ENCODE peak calls at places on chromosomes 5 and 9, in nine cellular contexts. A is Panc1, V is colonic mucosa, Q is pancreas, B is WTC11, P is AG10803, K is AG09309, N is ovary, D is GM20000. U is an unnamed sample.
A peak's percentile ranks its signal among the peaks of the same experiment; 100 is the strongest.

GRCh38 chr5:137304227-137304874 is 194.8 kb downstream of the SPOCK1 start:
- DNase-seq in V (peak; percentile 81), N (no peak), A (no peak), Q (peak; percentile 95), B (no peak), P (no peak), D (no peak), K (no peak), U (no peak)

GRCh38 chr5:172902497-172903472 is 56.4 kb upstream of the RPL26L1 start:
- DNase-seq in P (peak; percentile 96), B (peak; percentile 64), A (no peak), N (peak; percentile 93), D (no peak), Q (peak; percentile 83), K (peak; percentile 92), V (peak; percentile 60), U (no peak)

GRCh38 chr9:129750010-129750409 is 2.8 kb downstream of the PTGES start:
- DNase-seq in Q (no peak), B (no peak), V (no peak), D (no peak), K (no peak), A (no peak), N (no peak), P (peak; percentile 58), U (no peak)

GRCh38 chr5:108101816-108102215 is 280.1 kb downstream of the FBXL17 start:
- DNase-seq in N (no peak), A (no peak), B (no peak), V (no peak), P (no peak), Q (no peak), K (no peak), D (no peak), U (no peak)

GRCh38 chr5:61346511-61346910 is 14.5 kb downstream of the ZSWIM6 start:
- DNase-seq in B (no peak), V (no peak), D (no peak), A (no peak), K (no peak), N (no peak), Q (no peak), P (peak; percentile 42), U (no peak)

GRCh38 chr9:14269911-14270310 is 44.0 kb downstream of the NFIB start:
- DNase-seq in Q (no peak), V (no peak), N (no peak), K (no peak), P (no peak), D (no peak), A (no peak), B (no peak), U (no peak)

GRCh38 chr5:65144136-65144871 is 337.4 kb downstream of the ADAMTS6 start:
- DNase-seq in K (no peak), N (no peak), P (no peak), V (no peak), B (no peak), D (no peak), Q (no peak), A (no peak), U (no peak)

GRCh38 chr5:108655750-108656450 is 91.8 kb upstream of the FER start:
- DNase-seq in P (peak; percentile 76), A (no peak), N (no peak), K (peak; percentile 58), Q (no peak), D (no peak), B (no peak), V (no peak), U (no peak)

GRCh38 chr9:99018653-99019052 is 74.9 kb downstream of the COL15A1 start:
- DNase-seq in V (no peak), P (no peak), K (no peak), D (no peak), B (no peak), N (no peak), A (no peak), Q (no peak), U (no peak)

GRCh38 chr9:125439434-125440272 is 178.0 kb downstream of the GAPVD1 start:
- DNase-seq in D (no peak), A (no peak), K (no peak), B (no peak), N (no peak), P (no peak), Q (no peak), V (no peak), U (no peak)

GRCh38 chr5:60293518-60293917 is 400.0 kb upstream of the PDE4D start:
- DNase-seq in A (no peak), V (no peak), P (no peak), D (no peak), B (no peak), K (no peak), Q (no peak), N (no peak), U (no peak)

GRCh38 chr5:149455889-149456409 is 76.9 kb upstream of the IL17B start:
- DNase-seq in A (no peak), Q (no peak), B (no peak), V (no peak), P (peak; percentile 65), D (no peak), N (peak; percentile 62), K (no peak), U (no peak)

GRCh38 chr9:127204771-127205470 is 59.7 kb upstream of the GARNL3 start:
- DNase-seq in B (no peak), Q (no peak), V (no peak), A (no peak), P (peak; percentile 52), D (no peak), N (no peak), K (no peak), U (peak; percentile 83)

GRCh38 chr5:15354011-15354410 is 146.0 kb upstream of the FBXL7 start:
- DNase-seq in Q (no peak), K (no peak), V (no peak), B (no peak), N (no peak), D (no peak), A (no peak), P (peak; percentile 29), U (no peak)

GRCh38 chr5:146796911-146797310 is 81.6 kb downstream of the PPP2R2B start:
- DNase-seq in B (no peak), K (no peak), P (no peak), Q (no peak), N (no peak), D (no peak), V (no peak), A (no peak), U (no peak)

GRCh38 chr5:141040093-141040762 is 10.9 kb upstream of the PCDHB1 start:
- DNase-seq in K (no peak), A (peak; percentile 38), P (no peak), V (no peak), D (no peak), B (peak; percentile 77), Q (peak; percentile 54), N (no peak), U (no peak)

GRCh38 chr9:130122465-130122864 is 49.7 kb upstream of the NCS1 start:
- DNase-seq in P (no peak), A (no peak), V (no peak), K (no peak), B (no peak), D (no peak), N (no peak), Q (no peak), U (no peak)

GRCh38 chr9:114387678-114388431 is at the start of gene AKNA:
- DNase-seq in Q (no peak), B (peak; percentile 74), D (peak; percentile 49), V (peak; percentile 84), N (peak; percentile 84), P (peak; percentile 78), K (no peak), A (no peak), U (no peak)

GRCh38 chr9:95103385-95104087 is 214.0 kb downstream of the FANCC start:
- DNase-seq in K (no peak), Q (no peak), V (no peak), P (peak; percentile 13), N (peak; percentile 31), A (no peak), D (no peak), B (peak; percentile 39), U (no peak)
- TF ChIP-seq CTCF in K (no peak), Q (no peak), V (no peak), P (peak; percentile 35), N (no peak), A (no peak), D (no peak), B (no peak), U (no peak)

GRCh38 chr9:137286980-137287383 is 9.5 kb downstream of the TOR4A start:
- DNase-seq in N (peak; percentile 31), D (peak; percentile 82), A (no peak), P (peak; percentile 37), V (peak; percentile 78), B (peak; percentile 75), K (no peak), Q (peak; percentile 77), U (no peak)
- TF ChIP-seq CTCF in N (no peak), D (peak; percentile 35), A (peak; percentile 79), P (peak; percentile 47), V (peak; percentile 48), B (no peak), K (peak; percentile 65), Q (peak; percentile 62), U (peak; percentile 75)

GRCh38 chr5:41903382-41903891 is 707 bp upstream of the RIMOC1 start:
- DNase-seq in Q (no peak), N (no peak), D (no peak), K (no peak), A (no peak), P (no peak), B (no peak), V (no peak), U (no peak)

GRCh38 chr5:41908374-41909079 is 4.4 kb downstream of the RIMOC1 start:
- DNase-seq in D (no peak), P (peak; percentile 66), B (no peak), Q (no peak), V (no peak), N (no peak), A (no peak), K (peak; percentile 55), U (no peak)

DNA sequence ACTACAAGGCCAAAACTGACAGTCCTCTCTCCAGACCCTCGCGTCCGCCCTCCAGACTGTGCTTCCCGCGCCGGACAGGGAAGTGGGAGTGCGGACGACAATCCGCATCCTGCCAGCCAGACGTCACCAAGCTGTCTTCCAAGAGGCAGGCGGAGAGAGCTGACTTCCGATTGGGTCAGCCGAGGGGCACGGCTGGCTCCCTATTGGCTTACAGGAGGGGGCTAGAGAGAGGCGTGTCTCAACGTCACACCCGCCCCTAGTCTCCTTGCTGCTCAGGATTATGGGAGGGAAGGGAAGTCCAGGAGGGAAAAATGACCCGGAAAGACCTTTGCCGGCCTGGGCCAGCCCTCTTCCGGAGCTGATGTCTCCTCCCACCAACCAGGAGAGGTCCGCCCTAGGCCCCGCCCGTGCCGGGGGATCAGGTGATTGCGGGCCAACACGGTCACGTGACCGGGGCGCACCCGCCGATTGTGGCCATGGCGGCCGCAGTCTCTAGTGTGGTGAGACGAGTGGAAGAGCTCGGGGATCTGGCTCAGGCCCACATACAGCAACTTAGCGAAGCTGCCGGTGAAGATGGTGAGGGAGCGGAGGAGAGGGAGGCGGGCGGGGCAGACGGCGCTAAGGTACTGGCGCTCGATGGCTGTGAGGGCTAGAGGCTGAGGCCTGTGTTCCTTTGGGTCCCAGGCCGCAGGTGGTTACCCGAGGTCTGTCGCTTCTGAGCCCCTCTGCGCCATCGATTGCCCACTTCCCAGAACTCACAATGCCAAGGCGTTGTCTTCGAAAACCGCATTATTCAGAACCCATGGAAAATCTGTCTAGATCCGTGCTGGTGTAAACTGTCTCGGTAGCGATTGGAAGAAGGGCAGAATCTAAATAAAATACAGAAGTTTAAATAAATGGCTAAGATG is at the start of gene RIMOC1:
- DNase-seq in Q (peak; percentile 99), D (peak; percentile 90), B (peak; percentile 98), A (peak; percentile 100), N (peak; percentile 98), K (peak; percentile 99), P (peak; percentile 100), V (peak; percentile 98), U (peak; percentile 99)
- TF ChIP-seq CTCF in Q (no peak), D (no peak), B (no peak), A (no peak), N (no peak), K (no peak), P (no peak), V (no peak), U (no peak)

GRCh38 chr5:177446184-177447065 is at the start of gene PRR7:
- DNase-seq in V (peak; percentile 53), N (peak; percentile 73), B (peak; percentile 60), P (peak; percentile 66), K (no peak), A (no peak), D (peak; percentile 93), Q (no peak), U (peak; percentile 94)
- TF ChIP-seq CTCF in V (no peak), N (peak; percentile 8), B (no peak), P (no peak), K (no peak), A (no peak), D (no peak), Q (no peak), U (peak; percentile 34)

U was measured in chondrocyte.